ENCODE peak calls at places on chromosomes 3 and 15, in four cellular contexts. U is mesothelial cell of epicardium, V is GM13977, S is tibial artery. L is an unnamed sample.

GRCh38 chr3:187920871-187921270 is 175.6 kb upstream of the BCL6 start:
- DNase-seq in V (no peak), S (no peak), U (no peak), L (no peak)

GRCh38 chr3:169812844-169813677 is at the start of the genes LRRC34 and LRRIQ4:
- DNase-seq in S (peak), V (peak), U (peak), L (peak)

GRCh38 chr3:42179110-42179725 is 86.8 kb downstream of the CCK start:
- DNase-seq in V (no peak), S (peak), U (no peak), L (peak)

GRCh38 chr3:49641921-49642707 is 32.0 kb upstream of the APEH start:
- DNase-seq in U (no peak), V (no peak), S (no peak), L (no peak)

GRCh38 chr3:107085261-107085660 is 292.0 kb upstream of the CCDC54 start:
- DNase-seq in U (no peak), S (no peak), V (no peak), L (no peak)

GRCh38 chr15:41944313-41944940 is 27.9 kb downstream of the EHD4 start:
- DNase-seq in V (no peak), U (no peak), S (peak), L (peak)

GRCh38 chr3:21326704-21327103 is 424.3 kb downstream of the ZNF385D start:
- DNase-seq in U (no peak), V (no peak), S (no peak), L (peak)

GRCh38 chr3:129593230-129593594 is 13.3 kb downstream of the PLXND1 start:
- DNase-seq in S (no peak), V (no peak), U (no peak), L (no peak)

GRCh38 chr3:65927576-65927975 is 111.1 kb downstream of the MAGI1 start:
- DNase-seq in S (no peak), V (no peak), U (no peak), L (no peak)

GRCh38 chr3:123351396-123351945 is 97.4 kb downstream of the ADCY5 start:
- DNase-seq in V (no peak), S (no peak), U (no peak), L (no peak)

GRCh38 chr3:127170794-127171193 is 22.1 kb upstream of the PRR23E start:
- DNase-seq in V (no peak), S (no peak), U (no peak), L (peak)
- TF ChIP-seq CTCF in V (no peak), S (no peak), U (no peak), L (no peak)

DNA sequence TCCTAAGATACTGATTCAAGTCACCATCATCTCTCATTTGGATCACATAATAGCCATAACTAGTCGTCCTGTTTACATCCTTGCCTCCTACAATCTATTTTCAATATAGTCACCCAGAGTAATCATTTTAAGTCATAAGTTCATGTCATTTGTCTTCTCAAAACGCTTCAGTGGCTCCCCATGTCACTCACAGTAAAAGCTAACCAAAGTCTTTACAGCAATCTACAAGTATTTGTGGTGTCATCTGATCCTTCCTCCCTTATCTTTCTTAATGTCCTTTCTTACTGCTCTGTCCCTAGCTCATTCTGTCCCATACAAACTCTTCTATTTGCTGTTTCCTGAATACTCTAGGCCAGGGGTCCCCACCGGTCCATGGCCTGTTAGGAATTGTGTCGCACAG is 28.8 kb downstream of the GBE1 start:
- DNase-seq in U (no peak), V (no peak), S (no peak), L (no peak)
- TF ChIP-seq CTCF in U (no peak), V (no peak), S (no peak), L (no peak)

DNA sequence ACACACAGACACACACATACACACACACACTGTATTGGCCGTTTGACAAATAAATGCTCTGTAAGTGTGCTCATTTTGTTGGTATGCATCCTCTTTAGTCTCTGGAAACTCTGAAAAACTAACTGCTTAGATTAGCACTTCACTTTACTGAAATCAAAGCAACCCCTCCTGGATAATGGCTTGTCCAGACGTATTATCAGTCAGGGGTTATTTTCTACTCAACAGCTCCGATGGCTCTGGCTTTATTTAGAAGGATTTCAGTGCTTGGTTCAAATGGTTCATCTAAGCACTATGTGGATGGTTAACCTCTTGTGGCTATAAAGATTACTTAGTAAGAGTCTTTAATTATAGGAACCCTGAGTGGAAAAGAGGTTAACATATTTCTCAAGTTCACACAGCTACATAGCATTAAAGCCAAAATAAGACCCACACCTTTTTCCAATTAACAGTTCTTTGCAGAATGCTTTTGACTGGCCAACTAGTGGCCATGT is 516.1 kb upstream of the NAALADL2 start:
- DNase-seq in U (no peak), S (no peak), V (no peak), L (no peak)
- TF ChIP-seq CTCF in U (no peak), S (no peak), V (no peak), L (peak)

GRCh38 chr3:380801-381200 is 184.2 kb downstream of the CHL1 start:
- DNase-seq in V (no peak), S (no peak), U (no peak), L (no peak)
- TF ChIP-seq CTCF in V (no peak), S (no peak), U (no peak), L (no peak)